ENCODE peak calls at places on chromosomes 2 and 18, in eight cellular contexts. X is kidney, B is K562, R is lower lobe of right lung, Z is Peyer's patch, N is OCI-LY7, H is PC-9, O is ovary. M is an unnamed sample.

GRCh38 chr2:150859872-150860271 is 372.4 kb upstream of the RND3 start:
- DNase-seq in O (no peak), B (no peak), Z (no peak), H (no peak), N (no peak), R (no peak), X (no peak), M (no peak)

GRCh38 chr2:156399950-156400703 is 36.1 kb upstream of the GPD2 start:
- DNase-seq in R (peak; percentile 87), B (peak; percentile 73), N (peak; percentile 19), O (peak; percentile 80), X (peak; percentile 94), Z (peak; percentile 85), H (peak; percentile 71), M (peak; percentile 85)

GRCh38 chr2:233221378-233222063 is 30.0 kb upstream of the ATG16L1 start:
- DNase-seq in O (no peak), X (no peak), H (peak; percentile 25), B (peak; percentile 47), N (no peak), R (no peak), Z (no peak), M (no peak)

GRCh38 chr2:76391663-76392062 is 680.9 kb upstream of the GCFC2 start:
- DNase-seq in B (no peak), X (no peak), R (no peak), N (no peak), Z (no peak), O (no peak), H (no peak), M (no peak)

GRCh38 chr2:31704561-31705212 is 123.9 kb upstream of the SRD5A2 start:
- DNase-seq in B (no peak), X (no peak), R (no peak), N (no peak), H (peak; percentile 69), Z (no peak), O (no peak), M (no peak)

GRCh38 chr2:241686649-241687425 is at the start of gene DTYMK:
- DNase-seq in H (peak; percentile 93), N (peak; percentile 96), B (peak; percentile 95), Z (peak; percentile 98), O (peak; percentile 94), X (peak; percentile 98), R (peak; percentile 98), M (peak; percentile 98)

GRCh38 chr2:26640781-26641564 is at the start of gene CIB4:
- DNase-seq in O (no peak), R (no peak), Z (no peak), N (no peak), X (no peak), H (peak; percentile 98), B (no peak), M (no peak)

GRCh38 chr18:35352778-35353177 is 8.6 kb upstream of the ZNF24 start:
- DNase-seq in B (no peak), R (no peak), O (no peak), N (no peak), X (no peak), Z (no peak), H (no peak), M (no peak)

GRCh38 chr2:119739580-119740255 is 20.0 kb upstream of the PTPN4 start:
- DNase-seq in N (no peak), O (no peak), X (no peak), H (no peak), Z (no peak), B (no peak), R (no peak), M (no peak)

GRCh38 chr2:188326669-188327301 is 35.1 kb downstream of the GULP1 start:
- DNase-seq in B (peak; percentile 56), N (no peak), O (no peak), H (no peak), R (no peak), Z (no peak), X (no peak), M (no peak)

GRCh38 chr2:230929381-230930148 is 4.5 kb upstream of the GPR55 start:
- DNase-seq in H (no peak), Z (no peak), R (no peak), N (no peak), B (no peak), X (no peak), O (no peak), M (no peak)

GRCh38 chr2:208146006-208146405 is at the start of gene CRYGB:
- DNase-seq in O (no peak), Z (no peak), B (no peak), R (no peak), H (no peak), N (no peak), X (no peak), M (no peak)

GRCh38 chr2:238286551-238286950 is 1.9 kb downstream of the PER2 start:
- DNase-seq in X (peak; percentile 83), R (peak; percentile 74), B (no peak), Z (peak; percentile 62), H (peak; percentile 65), N (no peak), O (peak; percentile 78), M (no peak)

GRCh38 chr2:190119948-190120347 is 57.4 kb upstream of the MSTN start:
- DNase-seq in O (no peak), N (no peak), Z (no peak), X (no peak), B (no peak), H (no peak), R (no peak), M (no peak)

GRCh38 chr18:57910817-57911216 is 107.7 kb upstream of the ATP8B1 start:
- DNase-seq in X (no peak), B (peak; percentile 45), Z (no peak), H (no peak), O (no peak), N (peak; percentile 2), R (no peak), M (no peak)

GRCh38 chr2:10658914-10659257 is 30.9 kb downstream of the NOL10 start:
- DNase-seq in H (no peak), N (no peak), R (no peak), B (no peak), O (no peak), Z (no peak), X (no peak), M (no peak)
- H3K36me3 ChIP-seq in H (peaks cover 41% of the 10 kb centered on the region), N (peaks cover 89% of the 10 kb centered on the region), R (peaks cover 94% of the 10 kb centered on the region), B (peaks cover 82% of the 10 kb centered on the region), O (no peaks in the 10 kb centered on the region), Z (no peaks in the 10 kb centered on the region), X (peaks cover 21% of the 10 kb centered on the region), M (no peaks in the 10 kb centered on the region)

DNA sequence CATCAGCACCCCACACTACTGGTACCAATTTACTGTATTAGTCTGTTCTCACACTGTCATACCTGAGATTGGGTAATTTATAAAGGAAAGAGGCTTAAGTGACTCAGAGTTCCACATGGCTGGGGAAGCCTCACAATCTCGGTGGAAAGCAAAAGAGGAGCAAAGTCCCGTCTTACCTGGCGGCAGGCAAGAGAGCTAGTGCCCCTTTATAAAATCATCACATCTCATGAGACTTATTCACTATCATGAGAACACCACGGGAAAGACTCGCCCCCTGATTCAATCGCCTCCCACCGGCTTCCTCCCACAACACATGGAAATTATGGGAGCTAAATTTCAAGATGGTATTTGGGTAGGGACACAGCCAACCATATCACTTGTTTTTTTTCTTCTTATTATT is 717.2 kb downstream of the TRIB2 start:
- DNase-seq in B (no peak), N (no peak), Z (no peak), R (no peak), H (no peak), X (no peak), O (no peak), M (no peak)
- H3K4me3 ChIP-seq in B (no peak overlapping the region), N (no peak overlapping the region), Z (no peak overlapping the region), R (no peak overlapping the region), H (no peak overlapping the region), X (no peak overlapping the region), O (no peak overlapping the region), M (no peak overlapping the region)

GRCh38 chr2:130374587-130375290 is 18.9 kb downstream of the PTPN18 start:
- DNase-seq in N (no peak), O (no peak), X (peak; percentile 48), R (no peak), B (peak; percentile 38), Z (no peak), H (no peak), M (no peak)

GRCh38 chr2:130373808-130374365 is 18.0 kb downstream of the PTPN18 start:
- DNase-seq in B (no peak), Z (no peak), R (no peak), X (peak; percentile 51), O (no peak), N (no peak), H (no peak), M (no peak)

GRCh38 chr2:130371723-130372054 is 15.8 kb downstream of the PTPN18 start:
- DNase-seq in H (no peak), X (peak; percentile 69), O (no peak), Z (no peak), B (no peak), N (no peak), R (peak; percentile 67), M (no peak)

GRCh38 chr2:130372055-130372832 is 16.4 kb downstream of the PTPN18 start:
- DNase-seq in X (peak; percentile 96), R (peak; percentile 95), B (peak; percentile 93), Z (peak; percentile 96), N (peak; percentile 89), O (peak; percentile 91), H (peak; percentile 70), M (peak; percentile 92)

DNA sequence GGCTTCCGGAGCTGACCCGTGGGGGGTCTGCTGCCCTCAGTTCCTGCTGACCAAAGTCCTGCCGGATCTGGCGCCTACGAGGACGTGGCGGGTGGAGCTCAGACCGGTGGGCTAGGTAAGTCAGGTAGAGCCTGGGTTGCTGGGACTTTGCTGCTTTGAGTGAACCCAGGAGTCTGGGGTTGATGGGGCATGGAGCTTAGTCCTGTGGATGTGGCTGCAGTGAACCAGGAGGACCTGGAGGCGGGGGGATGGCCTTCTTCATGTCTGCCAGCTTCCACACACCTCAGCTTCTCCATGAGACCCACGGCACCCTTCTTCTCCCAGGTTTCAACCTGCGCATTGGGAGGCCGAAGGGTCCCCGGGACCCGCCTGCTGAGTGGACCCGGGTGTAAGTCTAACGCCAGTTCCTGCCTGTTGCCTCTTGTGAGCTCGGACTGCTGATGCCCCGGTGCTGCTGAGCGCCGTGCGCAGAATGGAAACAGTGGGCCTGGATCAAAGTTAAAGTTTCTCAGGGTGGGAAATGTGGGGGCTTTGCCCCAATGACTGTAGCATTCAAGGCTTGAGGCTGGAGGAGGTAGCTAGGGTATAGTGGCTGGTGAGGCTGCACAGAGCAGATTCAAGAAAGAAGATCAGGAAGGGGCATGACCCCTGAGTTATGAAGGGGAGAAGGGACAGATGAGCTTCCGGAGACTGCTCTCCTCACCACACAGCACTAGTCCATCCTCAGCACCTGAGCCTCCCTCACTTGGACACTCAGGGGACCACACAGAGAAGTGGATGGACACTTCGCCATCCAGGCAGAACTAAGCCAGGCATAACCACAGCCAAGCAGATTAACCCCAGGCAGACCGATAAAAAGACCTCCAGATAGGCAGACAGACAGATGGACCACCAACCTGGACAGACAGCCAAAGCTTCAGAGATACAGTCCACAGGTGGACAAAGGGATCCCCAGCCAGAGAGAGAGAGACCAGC is 17.3 kb downstream of the PTPN18 start:
- DNase-seq in Z (no peak), B (no peak), N (peak; percentile 41), R (no peak), O (no peak), X (peak; percentile 67), H (no peak), M (no peak)
- TF ChIP-seq CTCF in Z (no peak), B (no peak), N (peak; percentile 56), R (peak; percentile 26), O (peak; percentile 5), X (no peak), H (peak; percentile 47), M (no peak)

DNA sequence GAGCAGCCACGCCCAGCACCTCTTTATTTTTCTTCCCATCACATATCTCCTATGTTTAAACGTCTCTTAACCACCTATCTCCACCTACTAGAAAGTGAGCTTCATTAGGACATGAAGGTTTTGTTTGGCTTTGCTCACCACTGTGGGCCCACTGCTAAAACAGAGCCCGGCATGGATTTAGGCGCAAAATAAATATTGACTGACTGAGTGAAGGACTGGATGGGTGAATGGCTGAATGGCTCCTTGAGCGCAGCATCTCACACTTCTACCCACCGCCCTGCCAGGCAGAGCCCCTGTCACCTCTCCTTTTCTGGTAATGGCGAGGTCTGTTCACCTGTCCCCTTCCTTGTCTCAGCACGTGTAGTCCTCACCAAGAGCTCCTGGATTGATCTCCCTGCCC is 10.1 kb downstream of the CAPG start:
- DNase-seq in O (no peak), X (no peak), B (no peak), H (no peak), Z (peak; percentile 15), R (no peak), N (no peak), M (no peak)
- H3K36me3 ChIP-seq in O (no peaks in the 10 kb centered on the region), X (no peaks in the 10 kb centered on the region), B (peaks cover 2% of the 10 kb centered on the region), H (peaks cover 4% of the 10 kb centered on the region), Z (no peaks in the 10 kb centered on the region), R (peaks cover 54% of the 10 kb centered on the region), N (no peaks in the 10 kb centered on the region), M (peaks cover 11% of the 10 kb centered on the region)

M was measured in GM06990.